ENCODE peak calls at places on chromosome 20, in nine cellular contexts. One of them, this sample, is unnamed.

GRCh38 chr20:44644384-44645131 is 6.9 kb downstream of the ADA start:
- DNase-seq in amygdala: no peak
- DNase-seq in T-helper 9 cell: peak
- DNase-seq in nephron progenitor cell: no peak
- DNase-seq in D341Med: no peak
- DNase-seq in testis: no peak
- DNase-seq in AG04450: no peak
- DNase-seq in breast epithelium: no peak
- DNase-seq in mammary epithelial cell: no peak
- DNase-seq in this sample: no peak

GRCh38 chr20:22333885-22334545 is 250.4 kb downstream of the FOXA2 start:
- DNase-seq in amygdala: no peak
- DNase-seq in T-helper 9 cell: no peak
- DNase-seq in nephron progenitor cell: peak
- DNase-seq in D341Med: peak
- DNase-seq in testis: peak
- DNase-seq in AG04450: peak
- DNase-seq in breast epithelium: peak
- DNase-seq in mammary epithelial cell: peak
- DNase-seq in this sample: peak

GRCh38 chr20:12591949-12592470 is 416.8 kb upstream of the SPTLC3 start:
- DNase-seq in amygdala: no peak
- DNase-seq in T-helper 9 cell: no peak
- DNase-seq in nephron progenitor cell: no peak
- DNase-seq in D341Med: no peak
- DNase-seq in testis: no peak
- DNase-seq in AG04450: no peak
- DNase-seq in breast epithelium: no peak
- DNase-seq in mammary epithelial cell: no peak
- DNase-seq in this sample: no peak

GRCh38 chr20:43584448-43585138 is 6.1 kb upstream of the IFT52 start:
- DNase-seq in amygdala: no peak
- DNase-seq in T-helper 9 cell: no peak
- DNase-seq in nephron progenitor cell: no peak
- DNase-seq in D341Med: no peak
- DNase-seq in testis: no peak
- DNase-seq in AG04450: peak
- DNase-seq in breast epithelium: no peak
- DNase-seq in mammary epithelial cell: no peak
- DNase-seq in this sample: no peak

GRCh38 chr20:2814587-2815051 is at the start of gene C20orf141:
- DNase-seq in amygdala: no peak
- DNase-seq in T-helper 9 cell: no peak
- DNase-seq in nephron progenitor cell: no peak
- DNase-seq in D341Med: no peak
- DNase-seq in testis: no peak
- DNase-seq in AG04450: peak
- DNase-seq in breast epithelium: peak
- DNase-seq in mammary epithelial cell: peak
- DNase-seq in this sample: peak

GRCh38 chr20:49508435-49509199 is 26.1 kb upstream of the KCNB1 start:
- DNase-seq in amygdala: no peak
- DNase-seq in T-helper 9 cell: no peak
- DNase-seq in nephron progenitor cell: peak
- DNase-seq in D341Med: peak
- DNase-seq in testis: no peak
- DNase-seq in AG04450: no peak
- DNase-seq in breast epithelium: no peak
- DNase-seq in mammary epithelial cell: peak
- DNase-seq in this sample: peak

GRCh38 chr20:38581013-38581412 is at the start of gene ADIG:
- DNase-seq in amygdala: no peak
- DNase-seq in T-helper 9 cell: no peak
- DNase-seq in nephron progenitor cell: no peak
- DNase-seq in D341Med: peak
- DNase-seq in testis: no peak
- DNase-seq in AG04450: no peak
- DNase-seq in breast epithelium: peak
- DNase-seq in mammary epithelial cell: peak
- DNase-seq in this sample: no peak

GRCh38 chr20:57579331-57579897 is 18.5 kb downstream of the PCK1 start:
- DNase-seq in amygdala: no peak
- DNase-seq in T-helper 9 cell: no peak
- DNase-seq in nephron progenitor cell: no peak
- DNase-seq in D341Med: no peak
- DNase-seq in testis: no peak
- DNase-seq in AG04450: no peak
- DNase-seq in breast epithelium: no peak
- DNase-seq in mammary epithelial cell: no peak
- DNase-seq in this sample: no peak

GRCh38 chr20:10090588-10091166 is 55.9 kb downstream of the ANKEF1 start:
- DNase-seq in amygdala: no peak
- DNase-seq in T-helper 9 cell: no peak
- DNase-seq in nephron progenitor cell: peak
- DNase-seq in D341Med: peak
- DNase-seq in testis: peak
- DNase-seq in AG04450: peak
- DNase-seq in breast epithelium: no peak
- DNase-seq in mammary epithelial cell: peak
- DNase-seq in this sample: peak

GRCh38 chr20:25695532-25696383 is 895 bp downstream of the ZNF337 start:
- DNase-seq in amygdala: peak
- DNase-seq in T-helper 9 cell: no peak
- DNase-seq in nephron progenitor cell: no peak
- DNase-seq in D341Med: no peak
- DNase-seq in testis: no peak
- DNase-seq in AG04450: no peak
- DNase-seq in breast epithelium: no peak
- DNase-seq in mammary epithelial cell: no peak
- DNase-seq in this sample: no peak

GRCh38 chr20:15937179-15937578 is 636.1 kb downstream of the KIF16B start:
- DNase-seq in amygdala: no peak
- DNase-seq in T-helper 9 cell: no peak
- DNase-seq in nephron progenitor cell: no peak
- DNase-seq in D341Med: no peak
- DNase-seq in testis: no peak
- DNase-seq in AG04450: no peak
- DNase-seq in breast epithelium: no peak
- DNase-seq in mammary epithelial cell: no peak
- DNase-seq in this sample: no peak

GRCh38 chr20:37243937-37244571 is 17.6 kb downstream of the GHRH start:
- DNase-seq in amygdala: no peak
- DNase-seq in T-helper 9 cell: no peak
- DNase-seq in nephron progenitor cell: no peak
- DNase-seq in D341Med: no peak
- DNase-seq in testis: peak
- DNase-seq in AG04450: no peak
- DNase-seq in breast epithelium: peak
- DNase-seq in mammary epithelial cell: no peak
- DNase-seq in this sample: no peak